ENCODE peak calls at places on chromosomes 3 and 15, in seven cellular contexts. W, Q, K, E, N, X and C are unnamed samples.

GRCh38 chr3:31828007-31828406 is 153.1 kb downstream of the OSBPL10 start:
- DNase-seq in W (no peak), Q (no peak), K (no peak), E (no peak), N (no peak), X (no peak), C (no peak)

GRCh38 chr15:70164910-70165791 is 67.4 kb upstream of the TLE3 start:
- DNase-seq in W (no peak), Q (no peak), K (no peak), E (no peak), N (peak), X (no peak), C (no peak)

GRCh38 chr3:140447136-140447535 is 230.7 kb upstream of the TRIM42 start:
- DNase-seq in W (no peak), Q (no peak), K (no peak), E (no peak), N (no peak), X (no peak), C (no peak)

GRCh38 chr3:13266005-13266404 is 154.1 kb downstream of the NUP210 start:
- DNase-seq in W (no peak), Q (no peak), K (no peak), E (no peak), N (no peak), X (no peak), C (no peak)

GRCh38 chr3:133965033-133965570 is 64.6 kb downstream of the SLCO2A1 start:
- DNase-seq in W (no peak), Q (no peak), K (no peak), E (no peak), N (no peak), X (no peak), C (no peak)

GRCh38 chr3:104596551-104596950 is 770.2 kb upstream of the ALCAM start:
- DNase-seq in W (peak), Q (no peak), K (peak), E (no peak), N (peak), X (peak), C (no peak)

GRCh38 chr3:51982352-51982837 is 940 bp upstream of the ACY1 start:
- DNase-seq in W (no peak), Q (no peak), K (peak), E (no peak), N (peak), X (peak), C (peak)

GRCh38 chr3:145490088-145491055 is 670.6 kb downstream of the PLOD2 start:
- DNase-seq in W (no peak), Q (no peak), K (no peak), E (no peak), N (no peak), X (no peak), C (no peak)

GRCh38 chr3:104892044-104892443 is 474.7 kb upstream of the ALCAM start:
- DNase-seq in W (no peak), Q (no peak), K (no peak), E (no peak), N (no peak), X (no peak), C (no peak)

GRCh38 chr15:79653533-79653932 is 221.4 kb downstream of the MINAR1 start:
- DNase-seq in W (no peak), Q (no peak), K (no peak), E (no peak), N (no peak), X (no peak), C (no peak)

GRCh38 chr3:184642623-184643308 is 69.1 kb downstream of the MAGEF1 start:
- DNase-seq in W (no peak), Q (no peak), K (no peak), E (no peak), N (no peak), X (peak), C (no peak)

GRCh38 chr3:20648294-20648693 is 462.3 kb upstream of the SGO1 start:
- DNase-seq in W (peak), Q (no peak), K (no peak), E (no peak), N (no peak), X (no peak), C (no peak)

GRCh38 chr3:58366699-58367098 is 34.0 kb downstream of the PXK start:
- DNase-seq in W (peak), Q (no peak), K (no peak), E (no peak), N (no peak), X (no peak), C (no peak)

GRCh38 chr3:171353423-171353822 is 106.8 kb downstream of the TNIK start:
- DNase-seq in W (peak), Q (no peak), K (no peak), E (no peak), N (no peak), X (no peak), C (no peak)

GRCh38 chr15:29140475-29141172 is 129.0 kb downstream of the NSMCE3 start:
- DNase-seq in W (no peak), Q (no peak), K (no peak), E (no peak), N (no peak), X (no peak), C (no peak)

GRCh38 chr15:40844543-40844981 is 714 bp downstream of the SPINT1 start:
- DNase-seq in W (peak), Q (no peak), K (peak), E (peak), N (no peak), X (no peak), C (no peak)

GRCh38 chr3:54965746-54966145 is 37.9 kb upstream of the LRTM1 start:
- DNase-seq in W (peak), Q (no peak), K (no peak), E (no peak), N (no peak), X (no peak), C (no peak)

GRCh38 chr15:81037952-81038743 is 37.4 kb downstream of the TLNRD1 start:
- DNase-seq in W (no peak), Q (no peak), K (no peak), E (no peak), N (no peak), X (no peak), C (no peak)

GRCh38 chr3:127736801-127737539 is 64.2 kb downstream of the ABTB1 start:
- DNase-seq in W (no peak), Q (no peak), K (no peak), E (no peak), N (no peak), X (no peak), C (no peak)

GRCh38 chr3:20324664-20325478 is 138.9 kb upstream of the SGO1 start:
- DNase-seq in W (peak), Q (no peak), K (no peak), E (no peak), N (no peak), X (no peak), C (no peak)

GRCh38 chr3:43155464-43156121 is 49.7 kb upstream of the POMGNT2 start:
- DNase-seq in W (peak), Q (no peak), K (no peak), E (no peak), N (peak), X (peak), C (no peak)

GRCh38 chr15:29470311-29470710 is 200.7 kb upstream of the NSMCE3 start:
- DNase-seq in W (no peak), Q (no peak), K (no peak), E (no peak), N (no peak), X (no peak), C (no peak)

GRCh38 chr3:127151992-127152391 is 40.9 kb upstream of the PRR23E start:
- DNase-seq in W (peak), Q (no peak), K (no peak), E (no peak), N (no peak), X (no peak), C (no peak)

GRCh38 chr15:41892621-41893421 is 1.0 kb downstream of the SPTBN5 start:
- DNase-seq in W (no peak), Q (peak), K (no peak), E (no peak), N (no peak), X (peak), C (no peak)

GRCh38 chr15:82093774-82094211 is 48.0 kb upstream of the MEX3B start:
- DNase-seq in W (peak), Q (no peak), K (no peak), E (no peak), N (no peak), X (peak), C (no peak)

GRCh38 chr3:160412477-160412876 is 13.0 kb downstream of the SMC4 start:
- DNase-seq in W (no peak), Q (no peak), K (no peak), E (no peak), N (no peak), X (no peak), C (no peak)

GRCh38 chr15:101168463-101168824 is 83.4 kb downstream of the CHSY1 start:
- DNase-seq in W (no peak), Q (no peak), K (no peak), E (no peak), N (no peak), X (no peak), C (no peak)

GRCh38 chr3:121330586-121330985 is 215.2 kb downstream of the POLQ start:
- DNase-seq in W (peak), Q (no peak), K (no peak), E (no peak), N (no peak), X (no peak), C (no peak)

GRCh38 chr3:177838951-177839350 is 641.7 kb upstream of the TBL1XR1 start:
- DNase-seq in W (no peak), Q (no peak), K (no peak), E (no peak), N (no peak), X (no peak), C (no peak)

GRCh38 chr3:85800676-85801075 is 841.9 kb downstream of the CADM2 start:
- DNase-seq in W (no peak), Q (no peak), K (no peak), E (no peak), N (no peak), X (no peak), C (no peak)

GRCh38 chr15:83109532-83109931 is 2.1 kb downstream of the TM6SF1 start:
- DNase-seq in W (no peak), Q (no peak), K (no peak), E (no peak), N (no peak), X (no peak), C (no peak)

GRCh38 chr3:155572085-155572484 is 172.8 kb downstream of the PLCH1 start:
- DNase-seq in W (no peak), Q (no peak), K (no peak), E (no peak), N (no peak), X (no peak), C (no peak)